ENCODE peak calls at places on chromosomes 11 and 22, in six cellular contexts. A is foreskin fibroblast; N is activated CD8-positive, alpha-beta memory T cell treated with anti-CD3 and anti-CD28 coated beads for 4 hours; I is fibroblast of lung; Y is naive thymus-derived CD4-positive, alpha-beta T cell; Z is A549. S is an unnamed sample.

GRCh38 chr11:71998649-71999310 is at the start of gene IL18BP:
- DNase-seq in I (no peak), Z (no peak), N (no peak), A (no peak), Y (peak), S (no peak)

GRCh38 chr22:47736166-47737034 is 974.0 kb downstream of the TBC1D22A start:
- DNase-seq in Z (no peak), Y (no peak), A (no peak), N (no peak), I (no peak), S (no peak)

GRCh38 chr22:32775957-32776356 is 25.5 kb upstream of the TIMP3 start:
- DNase-seq in N (no peak), Y (no peak), I (no peak), Z (peak), A (no peak), S (no peak)

GRCh38 chr11:19080579-19080993 is 20.1 kb upstream of the MRGPRX2 start:
- DNase-seq in N (no peak), Y (no peak), I (peak), A (peak), Z (no peak), S (no peak)

GRCh38 chr11:89177691-89178231 is at the start of gene TYR:
- DNase-seq in Z (no peak), Y (no peak), N (no peak), A (no peak), I (no peak), S (no peak)

GRCh38 chr22:30754971-30755759 is 60.5 kb downstream of the OSBP2 start:
- DNase-seq in N (peak), Y (peak), Z (peak), A (peak), I (peak), S (peak)

GRCh38 chr22:22684605-22685561 is 40.5 kb downstream of the GGTLC2 start:
- DNase-seq in N (no peak), I (peak), Y (no peak), Z (peak), A (peak), S (peak)

GRCh38 chr11:73414977-73415492 is 38.8 kb downstream of the RELT start:
- DNase-seq in I (peak), A (peak), Y (no peak), Z (no peak), N (no peak), S (peak)

GRCh38 chr22:19050117-19050516 is 72.1 kb downstream of the DGCR2 start:
- DNase-seq in I (no peak), N (no peak), Z (no peak), A (no peak), Y (no peak), S (no peak)

GRCh38 chr22:24140357-24140756 is 40.9 kb upstream of the SUSD2 start:
- DNase-seq in Y (no peak), Z (no peak), A (no peak), N (no peak), I (no peak), S (no peak)

GRCh38 chr22:46052331-46052771 is 75.4 kb upstream of the WNT7B start:
- DNase-seq in A (no peak), Y (no peak), Z (no peak), N (no peak), I (peak), S (no peak)

GRCh38 chr11:86067230-86068137 is 1.4 kb downstream of the PICALM start:
- DNase-seq in N (no peak), Y (no peak), Z (no peak), I (no peak), A (no peak), S (no peak)

GRCh38 chr11:66326261-66327111 is 9.6 kb upstream of the CD248 start:
- DNase-seq in Y (peak), N (no peak), Z (no peak), I (peak), A (peak), S (no peak)

GRCh38 chr22:33006220-33006954 is 51.8 kb downstream of the SYN3 start:
- DNase-seq in A (no peak), I (no peak), Z (no peak), N (no peak), Y (no peak), S (no peak)

GRCh38 chr11:34105957-34106504 is 602 bp downstream of the NAT10 start:
- DNase-seq in Y (no peak), N (no peak), I (peak), Z (no peak), A (no peak), S (no peak)

GRCh38 chr11:3747704-3748103 is 49.6 kb downstream of the NUP98 start:
- DNase-seq in Y (no peak), I (peak), A (peak), Z (peak), N (no peak), S (peak)

GRCh38 chr11:28461338-28461737 is 353.1 kb downstream of the METTL15 start:
- DNase-seq in I (peak), Z (no peak), N (no peak), A (peak), Y (no peak), S (peak)

GRCh38 chr11:57370251-57370650 is 10.7 kb downstream of the PRG3 start:
- DNase-seq in Z (no peak), Y (no peak), A (peak), I (peak), N (no peak), S (no peak)

GRCh38 chr22:49767355-49768062 is 60.2 kb downstream of the BRD1 start:
- DNase-seq in Y (peak), A (peak), I (peak), N (no peak), Z (peak), S (peak)

GRCh38 chr11:132943325-132943736 is 589.0 kb downstream of the OPCML start:
- DNase-seq in I (peak), Y (no peak), Z (no peak), A (no peak), N (no peak), S (no peak)

GRCh38 chr22:39309881-39310714 is 9.3 kb downstream of the RPL3 start:
- DNase-seq in N (no peak), Y (no peak), Z (no peak), I (no peak), A (peak), S (no peak)

GRCh38 chr11:9201372-9202162 is 63.6 kb downstream of the DENND5A start:
- DNase-seq in N (no peak), A (no peak), Z (no peak), I (no peak), Y (no peak), S (no peak)

GRCh38 chr22:30265851-30266444 is 703 bp downstream of the OSM start:
- DNase-seq in Y (peak), A (no peak), I (no peak), Z (no peak), N (peak), S (no peak)

GRCh38 chr22:23520875-23521441 is 59.1 kb downstream of the IGLL1 start:
- DNase-seq in Y (no peak), Z (peak), N (no peak), A (peak), I (peak), S (peak)

GRCh38 chr22:27627444-27627833 is 174.1 kb downstream of the MN1 start:
- DNase-seq in I (no peak), Y (no peak), Z (peak), N (no peak), A (no peak), S (no peak)

GRCh38 chr22:38942702-38943101 is 14.7 kb upstream of the APOBEC3A start:
- DNase-seq in I (no peak), Z (no peak), Y (no peak), A (no peak), N (no peak), S (no peak)

S was measured in fibroblast of the conjunctiva.